ENCODE peak calls at places on chromosomes 5 and 9, in four cellular contexts. C is WTC11, H is GM12878, W is HepG2. T is an unnamed sample.

GRCh38 chr9:113892861-113893491 is 16.9 kb downstream of the ZNF618 start:
- DNase-seq in W (no peak), C (no peak), H (no peak), T (no peak)

GRCh38 chr5:6359941-6360683 is 18.2 kb downstream of the MED10 start:
- DNase-seq in C (peak), H (no peak), W (no peak), T (no peak)

GRCh38 chr9:99299214-99300102 is 77.4 kb downstream of the SEC61B start:
- DNase-seq in C (no peak), W (peak), H (no peak), T (no peak)

GRCh38 chr5:159582756-159583523 is 252.7 kb upstream of the IL12B start:
- DNase-seq in H (no peak), C (no peak), W (no peak), T (no peak)

GRCh38 chr9:127862075-127863011 is 7.9 kb upstream of the ENG start:
- DNase-seq in W (no peak), H (no peak), C (no peak), T (peak)

GRCh38 chr5:32193591-32193990 is 19.5 kb upstream of the GOLPH3 start:
- DNase-seq in C (no peak), W (peak), H (no peak), T (no peak)

GRCh38 chr5:135332519-135333150 is 66.4 kb downstream of the MACROH2A1 start:
- DNase-seq in C (no peak), H (no peak), W (peak), T (peak)

GRCh38 chr5:59198365-59198764 is 615.5 kb downstream of the RAB3C start:
- DNase-seq in C (no peak), H (no peak), W (no peak), T (no peak)

GRCh38 chr5:1547236-1547635 is 23.5 kb upstream of the LPCAT1 start:
- DNase-seq in H (no peak), C (no peak), W (no peak), T (no peak)

GRCh38 chr9:126069400-126069955 is 257.2 kb upstream of the MVB12B start:
- DNase-seq in C (no peak), H (no peak), W (no peak), T (no peak)

GRCh38 chr5:44821164-44821563 is 12.4 kb downstream of the MRPS30 start:
- DNase-seq in C (no peak), W (no peak), H (no peak), T (peak)

GRCh38 chr9:3058409-3058808 is 214.5 kb upstream of the PUM3 start:
- DNase-seq in C (no peak), H (no peak), W (no peak), T (no peak)

GRCh38 chr9:21661626-21662025 is 140.8 kb upstream of the MTAP start:
- DNase-seq in W (no peak), H (no peak), C (no peak), T (no peak)

GRCh38 chr5:157187046-157187754 is 6.6 kb downstream of the ITK start:
- DNase-seq in C (no peak), W (no peak), H (no peak), T (no peak)

DNA sequence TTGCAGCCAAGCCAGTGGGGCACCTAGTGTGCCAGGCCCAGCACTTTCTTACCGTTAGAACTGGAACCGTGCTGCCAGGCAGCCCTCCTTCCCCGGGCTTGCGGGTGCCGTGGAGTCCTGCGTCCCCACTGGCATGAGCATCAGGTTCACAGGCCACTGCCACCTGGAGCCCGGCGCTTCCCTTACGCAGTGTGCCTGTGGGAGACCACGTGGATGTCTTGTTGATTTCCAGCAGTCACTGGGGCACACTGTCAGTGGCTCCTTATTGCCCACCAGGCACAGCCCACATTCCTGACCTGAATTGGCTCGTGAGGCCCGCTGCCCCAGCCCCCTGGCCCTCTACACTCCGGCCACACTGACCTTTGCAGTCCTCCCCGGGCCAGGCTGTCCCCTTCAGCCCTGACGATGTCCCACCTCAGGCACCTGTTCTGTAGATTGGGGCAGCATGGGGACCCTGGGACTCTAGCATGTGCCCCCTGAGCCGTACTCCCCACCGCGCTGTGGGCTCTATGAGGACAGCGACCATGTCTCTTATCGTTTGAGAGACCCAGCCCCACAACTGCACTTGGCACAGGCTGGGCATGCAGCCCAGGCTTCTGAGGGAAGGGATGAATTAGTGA is 10.4 kb upstream of the CEL start:
- DNase-seq in H (no peak), W (no peak), C (no peak), T (no peak)
- TF ChIP-seq CBFB in H (no peak), W (no peak), C (no peak), T (no peak)

DNA sequence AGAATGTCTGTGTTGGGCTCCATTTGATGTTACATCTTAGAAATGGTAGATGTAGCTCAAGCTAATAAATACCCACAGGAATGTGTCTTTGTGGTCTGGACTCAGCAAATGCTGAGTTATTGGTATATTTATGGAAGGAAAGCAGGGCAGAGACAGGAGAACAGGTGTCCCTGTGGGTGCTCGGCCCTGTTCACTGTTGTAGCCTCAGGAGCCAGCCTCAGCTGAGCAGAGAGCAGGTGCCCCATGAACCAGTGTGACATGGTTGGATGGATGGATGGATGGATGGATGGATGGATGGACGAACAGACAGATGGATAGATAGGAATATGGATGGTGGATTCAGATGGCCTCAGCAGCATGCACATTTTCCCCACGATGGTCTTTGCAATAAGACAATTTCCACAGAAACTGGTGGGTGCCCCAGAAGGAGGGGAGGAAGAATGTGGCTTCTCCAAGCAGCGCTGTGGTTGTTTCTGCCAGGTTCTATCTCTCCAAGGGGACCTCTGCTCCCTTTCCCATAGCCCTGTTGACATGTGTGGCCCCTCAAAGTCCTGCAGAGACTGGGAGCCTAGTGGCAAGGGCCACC is 8.2 kb upstream of the IRF1 start:
- DNase-seq in W (no peak), H (no peak), C (no peak), T (no peak)
- TF ChIP-seq CBFB in W (no peak), H (no peak), C (no peak), T (no peak)

GRCh38 chr5:3317051-3317795 is 278.4 kb upstream of the IRX1 start:
- DNase-seq in C (no peak), W (no peak), H (no peak), T (no peak)

GRCh38 chr5:3321923-3322322 is 273.7 kb upstream of the IRX1 start:
- DNase-seq in H (no peak), W (no peak), C (no peak), T (no peak)

GRCh38 chr5:3322642-3323041 is 273.0 kb upstream of the IRX1 start:
- DNase-seq in W (no peak), H (no peak), C (no peak), T (no peak)

GRCh38 chr5:3323144-3323543 is 272.5 kb upstream of the IRX1 start:
- DNase-seq in W (no peak), H (no peak), C (no peak), T (no peak)

DNA sequence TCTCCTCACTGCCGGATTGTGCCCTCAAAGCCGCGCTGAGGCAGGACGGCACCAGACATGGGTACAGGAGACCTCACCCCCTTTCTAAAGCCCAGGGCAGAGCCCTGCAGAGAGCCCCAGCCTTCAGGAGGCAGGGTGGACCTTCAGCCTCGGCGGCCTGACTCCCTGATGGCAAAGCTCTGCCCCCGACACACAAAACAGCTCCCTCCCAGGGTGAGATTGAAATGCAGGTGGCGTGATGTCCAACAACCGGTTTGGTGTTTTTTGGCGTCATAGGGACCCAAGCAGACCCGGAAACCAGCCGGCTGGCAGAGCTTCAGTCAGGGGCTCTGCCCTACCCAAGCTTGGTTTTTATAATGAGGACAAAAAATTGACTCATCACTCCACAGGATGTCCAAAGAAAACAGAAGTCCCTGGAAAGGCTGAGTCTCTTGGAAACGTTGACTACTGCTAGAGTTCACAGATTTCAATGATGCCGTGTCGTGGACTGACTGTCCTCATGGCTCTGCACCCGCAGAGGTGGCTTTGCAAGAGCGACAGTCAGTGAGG is 275.2 kb upstream of the IRX1 start:
- DNase-seq in W (no peak), C (no peak), H (no peak), T (no peak)
- TF ChIP-seq CBFB in W (no peak), C (no peak), H (no peak), T (no peak)

GRCh38 chr5:173835662-173836061 is 52.5 kb upstream of the CPEB4 start:
- DNase-seq in H (no peak), C (no peak), W (no peak), T (no peak)
- TF ChIP-seq CBFB in H (no peak), C (no peak), W (no peak), T (no peak)